ENCODE peak calls at places on chromosomes 7 and 10, in four cellular contexts. A, I, H and X are unnamed samples.

GRCh38 chr7:85764034-85764433 is 577.2 kb upstream of the SEMA3D start:
- DNase-seq in A (no peak), I (no peak), H (no peak), X (no peak)

GRCh38 chr7:117728858-117729257 is 144.4 kb downstream of the CTTNBP2 start:
- DNase-seq in H (no peak), A (peak), I (no peak), X (no peak)

GRCh38 chr10:6035926-6036575 is 26.1 kb downstream of the IL2RA start:
- DNase-seq in A (no peak), H (no peak), I (no peak), X (no peak)

GRCh38 chr10:110303681-110304080 is 1.0 kb downstream of the SMNDC1 start:
- DNase-seq in I (no peak), H (no peak), A (no peak), X (no peak)

GRCh38 chr7:38330861-38331709 is 57.6 kb upstream of the TARP start:
- DNase-seq in H (no peak), A (no peak), I (no peak), X (no peak)

GRCh38 chr7:132279718-132280117 is 296.6 kb downstream of the PLXNA4 start:
- DNase-seq in I (no peak), H (peak), A (no peak), X (no peak)

GRCh38 chr10:16686081-16686902 is 130.9 kb downstream of the RSU1 start:
- DNase-seq in H (no peak), A (no peak), I (no peak), X (no peak)

GRCh38 chr10:97570789-97571536 is 1.6 kb upstream of the ANKRD2 start:
- DNase-seq in A (no peak), H (peak), I (no peak), X (no peak)

GRCh38 chr7:127909424-127910152 is 121.6 kb downstream of the LRRC4 start:
- DNase-seq in A (no peak), I (no peak), H (no peak), X (no peak)

GRCh38 chr7:68199951-68200660 is 1203.5 kb downstream of the TYW1 start:
- DNase-seq in H (no peak), A (no peak), I (no peak), X (no peak)

GRCh38 chr10:6729967-6730366 is 149.9 kb upstream of the PRKCQ start:
- DNase-seq in I (peak), A (no peak), H (no peak), X (no peak)

GRCh38 chr10:113891476-113891875 is 37.0 kb downstream of the NHLRC2 start:
- DNase-seq in A (no peak), H (peak), I (no peak), X (no peak)

DNA sequence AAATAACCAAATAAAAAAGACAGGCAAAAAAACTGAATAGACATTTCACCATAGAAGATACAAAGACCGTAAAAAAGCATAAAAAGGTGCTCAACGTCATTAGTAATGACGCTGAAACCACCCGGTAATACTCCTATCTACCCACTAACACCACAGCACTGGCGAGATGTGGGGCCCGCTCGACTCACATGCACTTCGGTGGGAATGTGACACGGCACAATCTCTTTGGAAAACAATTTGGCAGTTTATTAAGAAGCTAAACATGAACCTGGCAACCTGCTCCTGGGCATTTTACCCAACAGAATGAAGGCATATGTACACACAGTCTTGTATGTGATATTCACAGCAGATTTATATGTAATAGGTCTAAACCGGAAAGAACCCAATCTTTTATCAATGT is 42.8 kb upstream of the NCAPG2 start:
- DNase-seq in A (no peak), H (no peak), I (no peak), X (no peak)
- H3K9ac ChIP-seq in A (no peak), H (no peak), I (no peak), X (no peak)

GRCh38 chr10:30495687-30496086 is 61.7 kb downstream of the MAP3K8 start:
- DNase-seq in I (no peak), H (no peak), A (no peak), X (no peak)
- H3K9ac ChIP-seq in I (no peak), H (no peak), A (no peak), X (no peak)

DNA sequence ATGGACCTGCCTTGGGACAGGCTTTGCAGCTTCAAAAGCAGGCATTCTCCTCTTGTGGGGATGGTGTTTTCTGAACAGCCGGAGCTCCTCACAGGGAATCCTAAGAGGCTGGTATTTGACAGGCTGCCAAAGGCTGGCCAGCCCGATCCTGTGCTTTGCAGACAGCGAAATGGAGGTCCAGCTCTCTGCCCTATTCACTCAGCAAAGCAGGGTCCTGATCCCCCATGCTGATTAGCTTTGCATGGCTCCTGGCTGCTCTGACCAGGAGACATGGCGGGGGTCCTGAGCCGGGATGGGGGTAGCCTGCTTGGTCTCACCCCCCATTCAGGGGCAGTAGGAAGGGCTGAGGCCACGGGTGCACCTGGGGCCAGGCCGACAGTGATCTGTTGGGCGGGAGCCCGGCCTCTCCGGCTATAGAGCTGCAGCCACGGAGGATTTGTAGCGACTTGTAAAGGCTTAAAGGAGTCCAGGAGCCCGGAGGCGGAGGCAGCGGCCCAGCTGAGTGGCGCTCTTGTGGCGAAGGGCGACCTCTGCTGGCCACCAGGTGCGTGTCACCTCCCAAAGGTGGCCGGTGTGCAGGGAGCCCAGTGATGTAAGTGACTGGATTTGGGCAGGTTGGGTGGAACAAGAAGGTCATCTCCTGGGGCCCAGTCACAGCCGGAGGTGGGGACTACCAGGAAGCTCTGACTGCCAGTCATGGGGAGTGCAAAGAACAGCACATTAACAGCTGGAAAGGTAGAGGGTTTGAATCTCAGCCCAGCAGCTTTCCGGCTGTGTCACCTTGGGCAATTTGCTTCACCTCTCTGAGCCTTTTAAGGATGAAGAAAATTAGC is 126.5 kb downstream of the ZMIZ1 start:
- DNase-seq in I (peak), A (no peak), H (peak), X (peak)
- H3K9ac ChIP-seq in I (no peak), A (no peak), H (no peak), X (no peak)

DNA sequence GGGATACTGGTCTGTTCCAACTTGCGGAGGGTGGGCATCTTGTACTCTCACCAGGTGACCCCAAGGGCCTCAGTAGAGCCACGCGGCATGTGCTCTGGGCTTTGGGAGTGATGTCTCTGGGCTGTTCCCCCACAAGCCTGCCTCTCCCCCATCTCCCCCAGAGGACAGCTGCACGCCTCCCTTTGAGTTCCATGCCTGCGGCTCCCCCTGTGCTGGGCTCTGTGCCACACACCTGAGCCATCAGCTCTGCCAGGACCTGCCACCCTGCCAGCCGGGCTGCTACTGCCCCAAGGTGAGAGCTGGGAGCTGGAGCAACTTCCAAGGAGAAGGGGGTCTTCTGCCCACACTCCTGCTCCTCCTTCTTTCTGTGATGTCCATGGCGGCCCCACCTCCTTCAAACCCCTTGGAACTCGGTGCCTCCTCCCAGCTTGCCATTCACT is 15.0 kb upstream of the ZNF862 start:
- DNase-seq in A (no peak), H (no peak), I (no peak), X (no peak)
- H3K9ac ChIP-seq in A (no peak), H (no peak), I (no peak), X (no peak)

DNA sequence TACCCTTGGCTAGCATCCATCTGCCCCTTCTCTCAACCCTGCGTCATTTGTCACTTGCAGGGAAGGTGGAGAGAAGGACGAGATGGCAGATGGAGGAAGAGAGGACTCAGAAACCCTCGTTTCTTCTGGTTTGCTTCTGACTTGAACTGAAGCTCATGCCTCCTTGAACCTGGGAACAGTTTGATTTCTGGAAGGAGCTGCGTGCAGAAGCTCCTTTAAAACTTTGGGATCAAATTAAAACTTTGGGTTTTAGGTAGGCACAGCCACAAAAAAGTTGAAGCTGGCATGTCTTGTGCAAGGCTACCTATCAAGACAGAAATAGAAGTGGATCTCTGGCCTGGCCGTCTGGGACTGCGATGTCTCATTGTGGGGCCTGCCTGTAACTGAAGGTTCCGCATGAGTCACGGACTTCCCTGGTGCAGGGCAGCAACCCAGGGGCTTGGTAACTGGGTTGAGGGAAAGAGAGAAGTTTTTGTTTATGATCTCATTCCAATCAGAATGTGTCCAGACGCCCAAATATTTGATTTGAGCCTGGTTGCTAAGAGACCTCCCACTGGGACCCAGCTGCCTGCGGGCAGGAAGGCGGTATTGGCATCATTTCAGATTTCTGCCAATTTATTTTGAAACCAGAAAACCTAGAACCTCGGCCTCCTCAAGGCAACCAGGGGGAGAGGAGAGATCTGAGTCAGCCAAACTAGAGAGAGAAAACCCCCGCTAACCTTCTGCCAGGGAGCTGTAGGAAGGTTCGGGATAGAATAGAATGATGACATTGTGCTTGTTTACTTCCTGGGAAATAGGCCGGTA is 15.8 kb upstream of the CAMK1D start:
- DNase-seq in I (peak), A (no peak), H (peak), X (no peak)
- H3K9ac ChIP-seq in I (no peak), A (peak), H (no peak), X (no peak)

GRCh38 chr7:76513817-76514799 is 3.8 kb downstream of the UPK3B start:
- DNase-seq in I (no peak), H (no peak), A (no peak), X (no peak)
- H3K9ac ChIP-seq in I (no peak), H (no peak), A (no peak), X (no peak)

DNA sequence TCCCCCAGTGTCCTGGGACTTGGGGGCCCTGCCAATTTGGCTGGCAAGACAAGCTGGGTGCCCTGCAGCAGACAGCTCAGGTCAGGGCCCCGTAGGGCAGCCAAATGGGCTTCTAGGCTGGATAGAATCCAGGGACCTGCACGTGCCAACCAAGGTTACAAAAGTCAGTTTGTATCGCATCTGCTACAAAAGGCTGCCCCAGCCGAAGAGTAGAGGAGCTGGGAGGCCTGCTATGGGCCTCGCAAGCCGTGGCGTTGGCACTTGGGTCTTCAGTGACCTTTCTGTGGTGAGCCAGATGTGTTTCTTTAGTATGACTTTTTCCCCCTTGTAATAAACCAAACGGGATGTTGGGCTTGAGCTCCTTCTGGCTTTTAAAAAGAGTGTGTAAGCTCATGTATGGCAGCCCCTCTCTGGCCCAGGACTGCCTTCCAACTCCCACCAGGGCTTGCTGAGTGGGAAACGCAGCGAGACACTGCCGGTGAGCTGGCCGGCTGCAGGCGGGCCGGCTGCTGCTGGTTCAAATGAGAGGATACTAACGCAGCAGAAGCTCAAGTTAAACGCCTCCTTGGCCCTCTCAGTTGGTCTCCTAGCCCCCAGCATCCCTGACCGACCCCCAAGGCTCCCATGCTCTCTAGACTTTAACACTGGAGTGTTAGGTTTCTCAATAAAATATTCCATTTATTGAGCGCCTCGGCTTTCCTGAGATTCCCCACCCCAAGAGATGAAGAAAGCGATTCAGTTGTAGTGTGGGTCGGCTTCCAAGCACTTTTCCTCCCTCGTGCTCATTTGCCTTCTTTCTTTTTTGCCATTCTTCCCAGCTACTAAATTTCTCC is 3.1 kb upstream of the HOXA10 start:
- DNase-seq in I (no peak), H (no peak), A (no peak), X (no peak)
- H3K9ac ChIP-seq in I (no peak), H (no peak), A (no peak), X (no peak)

GRCh38 chr10:24344279-24344678 is 135.3 kb downstream of the KIAA1217 start:
- DNase-seq in I (peak), A (no peak), H (no peak), X (no peak)
- H3K9ac ChIP-seq in I (no peak), A (no peak), H (no peak), X (no peak)

GRCh38 chr10:124566981-124567835 is 105.6 kb downstream of the LHPP start:
- DNase-seq in I (no peak), A (no peak), H (peak), X (no peak)
- H3K9ac ChIP-seq in I (no peak), A (no peak), H (no peak), X (no peak)

GRCh38 chr10:89516149-89516832 is 19.1 kb downstream of the SLC16A12 start:
- DNase-seq in A (no peak), H (peak), I (peak), X (no peak)
- H3K9ac ChIP-seq in A (no peak), H (no peak), I (no peak), X (no peak)